ENCODE peak calls at places on chromosomes 2 and 18, in six cellular contexts. V, G, R, T, M and L are unnamed samples.

GRCh38 chr18:65215865-65216466 is 534.8 kb upstream of the CDH7 start:
- DNase-seq in V (no peak), G (no peak), R (no peak), T (no peak), M (no peak), L (no peak)

GRCh38 chr18:48948112-48949050 is 2.4 kb downstream of the SMAD7 start:
- DNase-seq in V (peak; percentile 62), G (peak; percentile 43), R (peak; percentile 49), T (no peak), M (peak; percentile 66), L (no peak)

GRCh38 chr2:42959148-42959992 is 167.0 kb upstream of the HAAO start:
- DNase-seq in V (no peak), G (peak; percentile 72), R (no peak), T (no peak), M (no peak), L (no peak)

GRCh38 chr2:121999273-121999672 is 243.8 kb downstream of the TSN start:
- DNase-seq in V (no peak), G (no peak), R (no peak), T (no peak), M (no peak), L (no peak)

GRCh38 chr2:9174771-9175441 is 31.7 kb upstream of the ASAP2 start:
- DNase-seq in V (no peak), G (no peak), R (peak; percentile 39), T (peak; percentile 33), M (no peak), L (peak; percentile 50)

GRCh38 chr18:13834501-13835015 is 10.6 kb downstream of the MC5R start:
- DNase-seq in V (no peak), G (no peak), R (no peak), T (no peak), M (no peak), L (no peak)

GRCh38 chr2:210287301-210287700 is 27.7 kb downstream of the MYL1 start:
- DNase-seq in V (no peak), G (no peak), R (no peak), T (no peak), M (no peak), L (no peak)

GRCh38 chr2:67851946-67852345 is 210.9 kb downstream of the C1D start:
- DNase-seq in V (no peak), G (no peak), R (no peak), T (no peak), M (no peak), L (no peak)

GRCh38 chr2:113754989-113755689 is 1.3 kb downstream of the SLC35F5 start:
- DNase-seq in V (no peak), G (no peak), R (no peak), T (no peak), M (no peak), L (no peak)

DNA sequence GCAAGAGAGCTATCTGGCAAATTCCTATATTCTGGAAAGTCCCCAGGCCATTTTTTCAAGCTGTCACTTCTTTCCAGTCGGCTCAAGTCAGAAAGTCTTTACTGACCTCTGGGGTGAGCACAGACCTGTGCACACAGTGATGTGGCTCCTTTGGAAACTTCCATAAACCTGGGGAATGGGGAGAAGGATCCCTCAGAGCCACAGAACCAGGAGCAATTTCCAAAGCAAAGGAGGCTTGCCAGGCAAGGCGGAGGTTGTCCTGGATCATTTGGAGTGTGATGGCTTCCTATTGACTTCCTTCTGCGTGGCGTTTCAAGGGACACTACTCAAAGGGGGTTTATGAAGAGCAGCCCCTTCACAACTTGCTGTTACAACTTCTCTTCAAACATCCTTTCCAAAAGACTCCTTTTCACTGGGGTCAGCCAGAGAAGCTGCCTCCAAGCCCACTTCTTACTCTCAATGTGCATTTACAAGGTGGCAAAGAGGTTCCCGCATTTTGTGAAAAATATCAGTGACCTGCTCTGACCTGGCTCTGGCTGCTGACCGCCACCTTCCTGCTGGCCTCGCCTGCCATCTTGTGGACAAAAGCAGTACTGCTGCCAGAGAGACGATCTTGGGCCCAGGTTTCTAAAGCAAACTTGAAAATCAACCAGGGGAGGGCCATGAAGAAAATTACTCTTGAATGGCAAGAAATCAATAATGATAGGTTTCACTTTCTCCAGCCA is 18.2 kb upstream of the TMEM247 start:
- DNase-seq in V (peak; percentile 89), G (peak; percentile 76), R (peak; percentile 86), T (peak; percentile 41), M (peak; percentile 88), L (peak; percentile 59)
- H3K27ac ChIP-seq in V (peak overlapping the region; percentile 66), G (no peak overlapping the region), R (no peak overlapping the region), T (no peak overlapping the region), M (peak overlapping the region; percentile 68), L (peak overlapping the region; percentile 33)

GRCh38 chr18:9150116-9150515 is 13.5 kb downstream of the ANKRD12 start:
- DNase-seq in V (no peak), G (no peak), R (no peak), T (no peak), M (no peak), L (no peak)

GRCh38 chr18:9146224-9146623 is 9.6 kb downstream of the ANKRD12 start:
- DNase-seq in V (no peak), G (no peak), R (no peak), T (no peak), M (no peak), L (no peak)

GRCh38 chr18:9153281-9153680 is 16.7 kb downstream of the ANKRD12 start:
- DNase-seq in V (no peak), G (no peak), R (no peak), T (no peak), M (no peak), L (no peak)

GRCh38 chr18:9147440-9148238 is 11.1 kb downstream of the ANKRD12 start:
- DNase-seq in V (no peak), G (no peak), R (peak; percentile 29), T (no peak), M (peak; percentile 48), L (peak; percentile 59)

DNA sequence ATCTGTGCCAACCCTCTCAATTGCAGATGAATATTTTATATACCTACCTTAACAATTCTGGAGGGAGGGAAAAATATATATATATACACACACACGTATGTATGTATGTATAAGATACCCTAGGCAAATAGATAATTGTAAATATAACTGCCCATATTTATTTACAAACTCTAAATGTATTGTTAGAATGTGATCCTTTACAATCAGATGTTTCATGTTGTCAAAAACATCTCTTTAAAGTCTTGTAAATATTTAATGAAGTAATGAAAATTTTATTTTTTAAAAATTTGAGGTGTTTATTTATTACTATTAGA is 11.6 kb downstream of the ANKRD12 start:
- DNase-seq in V (no peak), G (no peak), R (no peak), T (no peak), M (no peak), L (no peak)
- TF ChIP-seq CTCF in V (no peak), G (no peak), R (peak; percentile 6), T (no peak), M (no peak), L (peak; percentile 59)

DNA sequence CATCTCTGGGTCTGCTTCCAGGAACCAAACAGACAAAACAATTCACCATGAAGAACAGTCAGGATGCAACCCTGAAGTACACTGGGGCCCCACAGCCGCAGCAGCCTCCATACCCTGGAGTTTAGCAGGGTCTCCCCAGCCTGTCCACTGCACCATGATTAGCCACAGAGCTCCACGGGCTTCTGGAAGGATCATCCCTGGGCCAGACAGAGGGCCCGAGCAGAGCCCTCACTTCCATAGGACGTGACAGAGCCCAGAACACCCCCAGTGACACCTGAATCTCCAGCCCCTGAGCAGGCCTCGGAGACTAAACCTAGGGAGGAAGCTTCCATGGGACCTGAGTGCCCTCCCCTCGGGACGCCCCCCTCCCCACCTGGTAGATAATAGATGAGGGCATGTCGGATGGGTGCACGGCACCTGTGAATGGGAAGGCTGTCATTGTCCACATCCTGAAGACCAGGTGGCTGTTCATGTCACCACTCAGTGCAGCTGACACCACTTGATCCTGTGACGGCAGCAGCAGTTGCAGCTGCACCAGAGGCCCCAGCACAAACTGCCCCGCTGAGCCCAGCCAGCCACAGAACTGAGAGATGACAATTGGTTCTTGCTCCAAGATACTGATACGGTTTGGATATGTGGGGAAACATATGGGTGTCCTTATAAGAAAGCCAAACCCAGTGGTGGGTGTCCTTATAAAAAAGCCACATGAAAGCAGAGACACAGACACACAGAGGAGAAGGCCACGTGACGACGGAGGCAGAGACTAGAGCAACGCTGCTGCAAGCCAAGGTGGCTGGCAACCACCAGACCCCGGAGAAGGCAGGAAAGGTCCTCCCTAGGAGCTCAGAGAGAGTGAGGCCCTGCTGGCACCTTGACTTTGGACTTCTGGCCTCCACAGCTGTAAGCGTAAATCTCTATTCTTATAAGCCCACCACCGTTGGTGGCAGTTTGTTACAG is 23.2 kb downstream of the KIF1A start:
- DNase-seq in V (no peak), G (no peak), R (no peak), T (no peak), M (no peak), L (no peak)
- H3K27ac ChIP-seq in V (no peak overlapping the region), G (no peak overlapping the region), R (no peak overlapping the region), T (no peak overlapping the region), M (no peak overlapping the region), L (no peak overlapping the region)

GRCh38 chr2:54675738-54676137 is 47.7 kb upstream of the EML6 start:
- DNase-seq in V (peak; percentile 66), G (peak; percentile 33), R (no peak), T (no peak), M (peak; percentile 82), L (no peak)

GRCh38 chr2:54676656-54677055 is 46.8 kb upstream of the EML6 start:
- DNase-seq in V (no peak), G (no peak), R (no peak), T (no peak), M (no peak), L (no peak)

GRCh38 chr2:54675281-54675680 is 48.2 kb upstream of the EML6 start:
- DNase-seq in V (no peak), G (no peak), R (no peak), T (no peak), M (no peak), L (no peak)

GRCh38 chr2:54678719-54679118 is 44.7 kb upstream of the EML6 start:
- DNase-seq in V (no peak), G (no peak), R (no peak), T (no peak), M (no peak), L (no peak)

GRCh38 chr2:54677476-54678265 is 45.8 kb upstream of the EML6 start:
- DNase-seq in V (no peak), G (no peak), R (no peak), T (no peak), M (no peak), L (no peak)
- TF ChIP-seq CTCF in V (no peak), G (no peak), R (no peak), T (no peak), M (no peak), L (no peak)

DNA sequence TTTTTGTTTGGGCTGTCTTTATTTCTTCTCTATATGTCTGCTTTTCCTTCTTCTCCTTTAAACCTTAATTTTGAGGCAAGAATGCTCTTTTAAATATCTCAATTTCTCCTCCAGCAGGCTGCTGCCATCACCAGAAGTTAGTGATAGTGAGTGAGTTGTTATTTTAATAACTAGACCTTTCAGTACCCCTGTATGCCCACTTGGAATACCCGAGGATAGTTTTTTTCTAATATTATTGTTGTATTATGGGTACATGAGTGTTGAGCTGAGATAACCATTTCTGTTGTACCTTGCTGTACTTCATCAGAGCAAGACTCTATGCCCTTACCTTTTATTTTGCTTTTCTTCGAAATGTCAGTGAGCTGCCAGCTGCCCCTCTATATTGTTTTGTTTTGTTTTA is 50.1 kb downstream of the PPM1B start:
- DNase-seq in V (no peak), G (no peak), R (no peak), T (no peak), M (no peak), L (no peak)
- H3K27ac ChIP-seq in V (no peak overlapping the region), G (no peak overlapping the region), R (no peak overlapping the region), T (no peak overlapping the region), M (no peak overlapping the region), L (no peak overlapping the region)